ENCODE peak calls at places on chromosomes 2 and 18, in ten cellular contexts. L is WERI-Rb-1; B is IMR-90; D is CD4-positive, alpha-beta memory T cell; T is sigmoid colon; M is lung; I is GM23248; X is right cardiac atrium; O is psoas muscle; Q is A549. V is an unnamed sample.

GRCh38 chr2:239751719-239752355 is 273.3 kb downstream of the NDUFA10 start:
- DNase-seq in I (no peak), D (no peak), M (no peak), O (no peak), Q (no peak), T (no peak), X (no peak), B (no peak), L (no peak), V (no peak)

GRCh38 chr2:190927257-190927656 is 46.6 kb downstream of the GLS start:
- DNase-seq in L (no peak), X (no peak), M (no peak), T (no peak), D (no peak), O (no peak), Q (peak), B (peak), I (peak), V (peak)

GRCh38 chr2:189683348-189683747 is 8.9 kb downstream of the ANKAR start:
- DNase-seq in B (peak), L (no peak), I (peak), O (no peak), M (no peak), Q (no peak), D (no peak), X (no peak), T (no peak), V (no peak)

GRCh38 chr2:19614066-19614465 is 255.6 kb upstream of the OSR1 start:
- DNase-seq in B (peak), L (no peak), X (no peak), D (no peak), I (peak), Q (no peak), M (no peak), O (no peak), T (no peak), V (no peak)

GRCh38 chr2:159137511-159138101 is 148.9 kb downstream of the WDSUB1 start:
- DNase-seq in D (no peak), B (no peak), I (peak), O (no peak), L (no peak), X (no peak), Q (no peak), T (no peak), M (no peak), V (no peak)

GRCh38 chr2:8337321-8337720 is 344.5 kb upstream of the ID2 start:
- DNase-seq in T (no peak), Q (no peak), L (no peak), D (peak), B (no peak), M (no peak), O (no peak), I (no peak), X (no peak), V (peak)

GRCh38 chr2:165406053-165406628 is 63.4 kb upstream of the CSRNP3 start:
- DNase-seq in Q (no peak), T (no peak), B (no peak), O (no peak), M (no peak), I (peak), X (no peak), L (peak), D (no peak), V (no peak)

GRCh38 chr2:10982931-10983701 is 71.4 kb downstream of the KCNF1 start:
- DNase-seq in B (peak), D (no peak), I (peak), X (peak), O (no peak), L (peak), M (peak), T (peak), Q (no peak), V (peak)

GRCh38 chr2:96882906-96883305 is 13.0 kb upstream of the SEMA4C start:
- DNase-seq in O (no peak), L (no peak), D (no peak), X (no peak), I (no peak), B (no peak), Q (no peak), M (no peak), T (no peak), V (no peak)

GRCh38 chr2:84482588-84482987 is 23.5 kb upstream of the SUCLG1 start:
- DNase-seq in Q (no peak), X (no peak), O (no peak), I (no peak), B (no peak), T (no peak), M (no peak), D (no peak), L (no peak), V (no peak)

GRCh38 chr2:230011617-230012016 is 57.1 kb downstream of the SLC16A14 start:
- DNase-seq in B (peak), T (no peak), Q (no peak), D (no peak), I (peak), L (no peak), O (no peak), M (no peak), X (no peak), V (no peak)

GRCh38 chr2:97995026-97995733 is 568 bp downstream of the TMEM131 start:
- DNase-seq in X (no peak), O (peak), I (peak), M (peak), D (peak), T (peak), B (peak), L (no peak), Q (peak), V (peak)

GRCh38 chr2:98846041-98846440 is 90.0 kb downstream of the CRACDL start:
- DNase-seq in D (no peak), X (no peak), Q (no peak), L (no peak), M (no peak), I (peak), B (peak), T (no peak), O (no peak), V (no peak)

GRCh38 chr2:150431975-150432374 is 55.5 kb downstream of the RND3 start:
- DNase-seq in B (no peak), L (no peak), T (no peak), X (no peak), O (no peak), I (no peak), M (no peak), Q (no peak), D (no peak), V (no peak)

GRCh38 chr2:186113284-186113683 is 372.8 kb upstream of the ZC3H15 start:
- DNase-seq in X (no peak), T (no peak), O (no peak), I (no peak), Q (no peak), B (no peak), L (no peak), M (no peak), D (no peak), V (no peak)

GRCh38 chr2:26740346-26740745 is 23.7 kb upstream of the SLC35F6 start:
- DNase-seq in L (no peak), O (no peak), D (no peak), Q (no peak), M (no peak), T (no peak), I (no peak), B (no peak), X (no peak), V (no peak)

GRCh38 chr2:40746150-40746549 is 294.3 kb upstream of the SLC8A1 start:
- DNase-seq in T (no peak), I (no peak), X (no peak), M (no peak), B (no peak), Q (peak), O (no peak), L (no peak), D (no peak), V (peak)

DNA sequence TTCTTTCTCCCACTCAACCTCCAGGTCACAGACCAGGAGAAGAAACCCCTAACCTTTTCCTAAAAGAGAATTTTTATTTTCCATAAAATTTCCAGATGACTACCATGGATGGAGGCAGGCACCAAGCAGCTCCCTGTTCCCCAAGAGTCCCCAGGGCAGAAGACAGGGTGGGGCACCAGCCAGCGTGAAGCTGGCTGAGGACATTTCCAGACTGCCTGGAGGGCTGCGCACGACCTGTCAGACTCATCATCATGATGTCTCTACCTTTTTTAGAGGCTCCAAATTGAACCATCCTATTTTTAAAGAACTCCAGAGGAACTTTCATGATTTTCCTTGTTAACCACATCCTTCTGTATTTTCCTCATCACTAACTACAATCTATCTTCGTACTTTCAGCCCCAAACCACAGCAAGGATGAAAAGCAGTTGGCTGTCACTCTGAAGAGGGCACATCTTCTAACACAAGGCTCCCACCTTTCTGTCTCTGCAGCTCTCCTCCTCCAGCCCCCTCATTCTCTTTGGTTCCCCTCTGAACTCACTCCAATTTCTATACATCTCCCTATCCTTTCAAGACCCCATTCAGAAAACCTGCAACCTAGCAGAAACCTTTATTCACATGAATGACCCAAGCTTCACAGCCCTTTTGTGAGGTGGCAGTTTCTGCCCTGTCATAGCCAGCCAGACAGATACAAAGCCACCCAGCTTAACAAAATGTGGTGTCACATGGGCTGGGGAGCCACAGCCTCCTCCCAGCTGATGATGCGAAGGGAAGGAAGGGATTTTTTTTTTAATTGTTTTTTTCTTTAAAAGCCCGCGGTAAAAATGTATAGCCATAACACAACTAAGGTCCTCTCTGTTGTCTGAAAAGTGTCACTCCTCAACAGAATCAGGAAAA is 11.1 kb downstream of the AMMECR1L start:
- DNase-seq in L (no peak), X (no peak), D (no peak), I (no peak), O (no peak), Q (no peak), M (no peak), B (no peak), T (no peak), V (no peak)
- H3K27ac ChIP-seq in L (no peak), X (no peak), D (no peak), I (no peak), O (peak), Q (no peak), M (no peak), B (no peak), T (no peak), V (no peak)

DNA sequence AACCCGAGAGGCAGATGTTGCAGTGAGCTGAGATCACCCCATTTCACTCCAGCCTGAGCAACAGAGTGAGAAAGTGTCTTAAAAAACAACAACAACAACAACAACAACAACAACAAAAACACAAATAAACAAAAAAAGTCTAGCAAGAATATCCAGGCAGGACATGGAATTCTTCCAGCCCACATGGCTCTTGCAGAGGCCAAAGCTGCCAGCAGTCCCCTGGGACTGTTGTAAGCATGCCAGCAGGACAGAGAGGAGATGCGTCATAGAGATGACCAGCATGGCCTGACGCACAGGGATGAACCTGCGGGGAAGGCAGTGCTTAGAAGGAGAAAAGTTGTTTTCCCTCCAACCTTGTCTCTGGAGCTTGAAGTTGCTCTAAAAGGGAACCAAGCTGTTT is 182.3 kb upstream of the PGAP1 start:
- DNase-seq in B (peak), O (peak), Q (peak), M (no peak), T (peak), X (peak), D (no peak), I (peak), L (no peak), V (no peak)
- H3K27ac ChIP-seq in B (no peak), O (peak), Q (no peak), M (no peak), T (peak), X (no peak), D (no peak), I (no peak), L (no peak), V (no peak)

DNA sequence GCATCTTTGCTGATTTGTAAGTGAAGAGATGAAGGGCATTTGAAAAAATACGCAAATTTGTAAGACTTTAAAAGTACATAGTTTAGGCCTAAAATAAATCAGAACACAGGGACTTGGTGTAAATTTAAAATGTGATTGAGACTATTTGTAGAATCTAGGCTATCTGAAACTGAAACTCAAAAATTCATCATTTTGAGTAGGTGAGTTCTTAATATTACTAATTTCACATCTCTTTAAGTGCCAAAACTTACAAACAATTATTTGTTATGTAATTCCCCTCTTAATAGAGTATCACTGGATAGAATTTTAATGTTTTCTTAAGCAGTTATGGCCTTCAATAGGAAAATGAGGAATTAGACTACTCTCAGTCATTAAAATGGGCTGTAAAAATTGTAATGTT is 14.0 kb upstream of the HRH4 start:
- DNase-seq in D (no peak), T (no peak), X (no peak), L (no peak), O (no peak), Q (no peak), M (no peak), B (no peak), I (no peak), V (no peak)
- H3K27ac ChIP-seq in D (no peak), T (no peak), X (no peak), L (no peak), O (no peak), Q (no peak), M (no peak), B (no peak), I (no peak), V (no peak)

GRCh38 chr18:76420888-76421287 is 74.2 kb downstream of the ZNF516 start:
- DNase-seq in M (no peak), T (no peak), D (no peak), X (no peak), B (no peak), I (no peak), L (no peak), Q (no peak), O (no peak), V (no peak)

GRCh38 chr18:76412818-76413565 is 82.0 kb downstream of the ZNF516 start:
- DNase-seq in D (no peak), M (no peak), X (no peak), Q (no peak), B (peak), L (no peak), O (no peak), T (peak), I (peak), V (no peak)

GRCh38 chr18:76419811-76420210 is 75.2 kb downstream of the ZNF516 start:
- DNase-seq in Q (no peak), B (no peak), D (no peak), M (no peak), O (no peak), L (no peak), T (no peak), I (no peak), X (no peak), V (no peak)

GRCh38 chr18:76414936-76415621 is 80.0 kb downstream of the ZNF516 start:
- DNase-seq in O (no peak), T (no peak), B (no peak), D (no peak), L (no peak), I (no peak), M (no peak), Q (no peak), X (no peak), V (no peak)

DNA sequence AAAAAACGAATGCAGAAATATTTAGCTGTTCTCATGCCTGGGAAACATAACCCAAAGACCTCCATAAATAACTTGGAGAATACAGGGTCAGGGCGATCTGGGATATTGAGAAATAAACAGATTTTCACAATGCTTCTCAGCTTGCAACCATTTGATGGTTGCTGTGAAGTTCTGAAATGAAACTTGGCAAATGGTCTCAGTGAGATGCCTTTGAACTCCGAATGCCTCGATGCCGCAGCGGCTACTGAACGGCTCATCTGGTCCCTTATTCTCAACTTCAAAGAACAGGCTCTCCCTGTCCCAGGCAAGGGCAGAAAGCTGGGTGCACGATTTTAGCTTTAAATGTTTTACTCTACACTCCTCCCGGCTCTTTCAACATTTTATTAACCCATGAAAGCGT is 78.1 kb downstream of the ZNF516 start:
- DNase-seq in B (peak), X (no peak), Q (no peak), D (no peak), L (no peak), I (peak), T (no peak), O (no peak), M (no peak), V (no peak)
- H3K27ac ChIP-seq in B (no peak), X (no peak), Q (no peak), D (no peak), L (no peak), I (no peak), T (peak), O (no peak), M (no peak), V (no peak)

GRCh38 chr2:187698374-187699110 is 144.3 kb upstream of the TFPI start:
- DNase-seq in T (no peak), X (no peak), M (no peak), O (no peak), L (no peak), I (peak), D (no peak), B (peak), Q (no peak), V (no peak)
- H3K27ac ChIP-seq in T (no peak), X (no peak), M (no peak), O (no peak), L (no peak), I (no peak), D (no peak), B (no peak), Q (no peak), V (no peak)